ENCODE peak calls at places on chromosomes 3 and 15, in six cellular contexts. F, P, G, X, N and R are unnamed samples.

GRCh38 chr15:80958818-80959495 is 30.7 kb downstream of the MESD start:
- DNase-seq in F (no peak), P (no peak), G (no peak), X (no peak), N (no peak), R (no peak)

GRCh38 chr3:112776000-112776399 is 70.7 kb downstream of the CD200R1L start:
- DNase-seq in F (no peak), P (no peak), G (no peak), X (no peak), N (peak), R (no peak)

GRCh38 chr3:32146669-32147315 is 40.4 kb downstream of the GPD1L start:
- DNase-seq in F (peak), P (no peak), G (no peak), X (no peak), N (no peak), R (no peak)

GRCh38 chr15:85354432-85354831 is 26.0 kb upstream of the AKAP13 start:
- DNase-seq in F (no peak), P (no peak), G (no peak), X (no peak), N (no peak), R (no peak)

GRCh38 chr3:146550743-146551510 is 6.5 kb upstream of the PLSCR1 start:
- DNase-seq in F (no peak), P (no peak), G (no peak), X (no peak), N (peak), R (no peak)

GRCh38 chr3:150610785-150611184 is 7.7 kb downstream of the SELENOT start:
- DNase-seq in F (no peak), P (no peak), G (no peak), X (no peak), N (no peak), R (no peak)

GRCh38 chr3:98855811-98856400 is 45.6 kb downstream of the DCBLD2 start:
- DNase-seq in F (no peak), P (no peak), G (no peak), X (no peak), N (no peak), R (no peak)

GRCh38 chr3:4988815-4989648 is 9.8 kb downstream of the BHLHE40 start:
- DNase-seq in F (no peak), P (no peak), G (no peak), X (peak), N (no peak), R (no peak)

GRCh38 chr3:52126036-52126435 is 28.2 kb downstream of the POC1A start:
- DNase-seq in F (no peak), P (no peak), G (no peak), X (no peak), N (no peak), R (no peak)

GRCh38 chr15:70587896-70588567 is 175.3 kb downstream of the UACA start:
- DNase-seq in F (no peak), P (no peak), G (no peak), X (peak), N (no peak), R (no peak)

GRCh38 chr3:127831723-127832172 is 9.4 kb upstream of the MGLL start:
- DNase-seq in F (no peak), P (no peak), G (no peak), X (no peak), N (peak), R (no peak)

GRCh38 chr3:197511853-197512635 is 43.7 kb downstream of the BDH1 start:
- DNase-seq in F (no peak), P (no peak), G (no peak), X (no peak), N (no peak), R (no peak)

GRCh38 chr3:99781761-99782160 is 35.9 kb upstream of the CMSS1 start:
- DNase-seq in F (no peak), P (no peak), G (no peak), X (no peak), N (no peak), R (no peak)

GRCh38 chr15:68672781-68673205 is 94.0 kb downstream of the CORO2B start:
- DNase-seq in F (no peak), P (no peak), G (no peak), X (no peak), N (no peak), R (no peak)

GRCh38 chr3:186099178-186099577 is 9.7 kb downstream of the ETV5 start:
- DNase-seq in F (no peak), P (no peak), G (no peak), X (no peak), N (no peak), R (no peak)

GRCh38 chr3:194879126-194879887 is 193.6 kb downstream of the FAM43A start:
- DNase-seq in F (no peak), P (no peak), G (no peak), X (peak), N (no peak), R (no peak)

GRCh38 chr3:157077565-157077991 is 82.4 kb downstream of the CCNL1 start:
- DNase-seq in F (peak), P (no peak), G (no peak), X (no peak), N (no peak), R (no peak)

GRCh38 chr3:141955163-141955562 is 78.7 kb downstream of the ATP1B3 start:
- DNase-seq in F (no peak), P (no peak), G (no peak), X (no peak), N (no peak), R (no peak)

GRCh38 chr3:80350771-80351170 is 583.0 kb upstream of the ROBO1 start:
- DNase-seq in F (no peak), P (no peak), G (no peak), X (no peak), N (no peak), R (no peak)